ENCODE peak calls at places on chromosomes 3 and 15, in four cellular contexts. Z is neuronal stem cell, D is mesenchymal stem cell, M is H1. R is an unnamed sample.

GRCh38 chr3:101950510-101950909 is 101.2 kb downstream of the NFKBIZ start:
- DNase-seq in Z (no peak), D (peak), M (no peak), R (no peak)

GRCh38 chr3:13770390-13771169 is 109.3 kb downstream of the WNT7A start:
- DNase-seq in Z (no peak), D (no peak), M (no peak), R (peak)

GRCh38 chr3:159805411-159805772 is 183.2 kb upstream of the IL12A start:
- DNase-seq in Z (no peak), D (no peak), M (no peak), R (no peak)

GRCh38 chr3:179321585-179322322 is 1.1 kb upstream of the ZNF639 start:
- DNase-seq in Z (no peak), D (peak), M (peak), R (no peak)

GRCh38 chr3:155323063-155323666 is 29.7 kb upstream of the STRIT1 start:
- DNase-seq in Z (peak), D (peak), M (no peak), R (peak)

GRCh38 chr3:122271246-122271898 is 53.7 kb upstream of the CSTA start:
- DNase-seq in Z (no peak), D (no peak), M (no peak), R (no peak)

GRCh38 chr15:91537868-91538267 is 315.6 kb upstream of the SLCO3A1 start:
- DNase-seq in Z (no peak), D (no peak), M (no peak), R (no peak)

GRCh38 chr3:60384352-60384751 is 866.9 kb downstream of the FHIT start:
- DNase-seq in Z (no peak), D (peak), M (no peak), R (no peak)

GRCh38 chr3:138426211-138426610 is 8.2 kb upstream of the ESYT3 start:
- DNase-seq in Z (no peak), D (peak), M (no peak), R (no peak)

GRCh38 chr3:135924506-135924905 is 41.0 kb upstream of the PPP2R3A start:
- DNase-seq in Z (no peak), D (no peak), M (no peak), R (no peak)
- H2BK12ac ChIP-seq in Z (no peak), D (no peak), M (no peak), R (no peak)

DNA sequence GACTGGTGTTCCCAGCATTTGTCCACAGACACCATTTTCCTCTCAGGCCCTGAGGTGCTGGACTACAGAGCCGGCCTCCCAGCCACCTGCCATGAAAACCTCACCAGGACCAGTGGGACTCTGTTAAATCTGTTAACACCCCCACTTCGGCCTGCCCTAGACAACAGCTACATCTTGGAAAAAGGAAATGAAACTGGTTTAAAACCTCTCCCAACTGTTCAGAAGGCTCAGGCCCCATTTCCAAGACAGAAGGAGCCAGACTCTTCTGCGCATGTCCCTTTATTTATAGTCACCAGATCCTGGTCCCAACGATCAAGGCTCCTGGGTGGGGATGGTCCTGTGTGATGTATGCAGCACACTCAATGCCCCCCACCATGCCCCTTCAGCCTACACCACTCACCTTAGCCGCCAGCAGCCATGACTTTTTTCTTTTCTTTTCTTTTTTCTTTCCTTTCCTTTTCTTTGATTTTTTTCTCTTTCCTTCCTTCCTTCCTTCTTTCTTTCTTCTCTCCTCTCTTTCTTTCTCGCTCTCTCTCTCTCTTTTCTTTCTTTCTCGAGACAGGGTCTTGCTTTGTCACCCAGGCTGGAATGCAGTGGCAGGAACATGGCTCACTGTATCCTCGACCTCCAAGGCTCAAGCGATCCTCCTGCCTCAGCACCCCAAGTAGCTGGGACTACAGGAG is 25.5 kb upstream of the FLNB start:
- DNase-seq in Z (no peak), D (no peak), M (no peak), R (no peak)
- H2BK12ac ChIP-seq in Z (no peak), D (peak), M (peak), R (no peak)

GRCh38 chr15:96325579-96326331 is 4.7 kb upstream of the NR2F2 start:
- DNase-seq in Z (no peak), D (peak), M (no peak), R (no peak)
- H2BK12ac ChIP-seq in Z (no peak), D (peak), M (no peak), R (no peak)

GRCh38 chr15:62790531-62790930 is 252.0 kb upstream of the TPM1 start:
- DNase-seq in Z (no peak), D (no peak), M (no peak), R (no peak)

GRCh38 chr15:62795700-62796099 is 246.8 kb upstream of the TPM1 start:
- DNase-seq in Z (no peak), D (no peak), M (no peak), R (no peak)

GRCh38 chr15:62791694-62792093 is 250.9 kb upstream of the TPM1 start:
- DNase-seq in Z (no peak), D (no peak), M (no peak), R (no peak)

GRCh38 chr15:62795171-62795570 is 247.4 kb upstream of the TPM1 start:
- DNase-seq in Z (no peak), D (no peak), M (no peak), R (no peak)

DNA sequence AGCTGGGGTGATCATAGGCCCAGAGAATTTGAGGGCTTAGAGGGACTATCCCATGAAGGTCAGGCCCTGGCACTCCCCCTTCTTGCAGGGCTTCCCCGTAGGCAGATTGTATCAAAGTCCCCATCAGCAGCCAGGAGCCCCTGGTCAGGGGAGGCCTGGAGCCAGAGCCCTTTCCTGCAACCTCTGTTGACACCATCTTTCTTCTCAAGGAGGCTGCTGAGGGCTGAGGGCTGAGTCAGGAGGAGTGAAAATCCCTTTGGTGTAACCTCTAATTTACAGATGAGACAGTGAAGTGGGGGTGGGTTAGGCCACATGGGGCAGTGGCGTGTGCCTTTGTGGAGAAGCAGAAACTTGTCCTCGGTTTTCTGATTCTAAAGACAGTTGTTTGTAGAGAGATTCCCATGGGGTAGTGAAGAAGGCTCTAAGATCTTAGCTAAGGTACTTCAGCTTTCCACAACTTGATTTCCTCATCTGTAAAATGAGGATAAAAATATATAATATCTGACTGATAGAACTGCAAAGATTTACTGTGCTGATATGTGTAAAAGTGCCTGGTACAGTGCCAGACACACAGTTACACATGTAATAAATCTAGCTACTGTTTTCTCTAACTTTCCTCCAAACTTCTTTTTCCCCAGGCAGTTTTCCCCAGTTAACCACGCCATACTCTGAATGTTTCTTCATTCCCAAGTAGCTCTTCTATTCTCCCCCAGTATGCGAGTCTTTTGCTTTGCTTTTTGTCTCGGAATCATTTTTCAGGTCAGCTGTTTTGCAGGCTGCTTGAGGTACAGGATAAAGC is 249.4 kb upstream of the TPM1 start:
- DNase-seq in Z (no peak), D (peak), M (no peak), R (no peak)
- H2BK12ac ChIP-seq in Z (no peak), D (no peak), M (peak), R (no peak)

DNA sequence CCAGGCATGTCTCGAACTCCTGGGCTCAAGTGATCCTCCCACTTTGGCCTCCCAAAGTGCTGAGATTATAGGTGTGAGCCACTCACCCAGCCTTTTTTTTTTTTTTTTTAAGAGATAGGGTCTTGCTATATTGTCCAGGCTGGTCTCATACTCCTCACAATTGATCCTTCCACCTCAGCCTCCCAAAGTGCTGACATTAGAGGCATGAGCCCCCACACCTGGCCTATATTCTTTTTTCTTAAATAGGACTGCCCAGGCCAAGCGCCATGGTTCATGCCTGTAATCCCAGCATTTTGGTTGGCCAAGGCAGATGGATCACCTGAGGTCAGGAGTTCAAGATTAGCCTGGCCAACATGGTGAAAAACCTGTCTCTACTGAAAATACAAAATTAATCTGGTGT is 12.5 kb downstream of the NR1I2 start:
- DNase-seq in Z (no peak), D (no peak), M (no peak), R (no peak)
- H2BK12ac ChIP-seq in Z (no peak), D (no peak), M (peak), R (no peak)

GRCh38 chr15:33234019-33234418 is 39.5 kb upstream of the FMN1 start:
- DNase-seq in Z (peak), D (peak), M (no peak), R (no peak)
- H2BK12ac ChIP-seq in Z (no peak), D (no peak), M (no peak), R (no peak)

GRCh38 chr15:64441852-64442251 is 18.5 kb upstream of the ZNF609 start:
- DNase-seq in Z (no peak), D (no peak), M (no peak), R (no peak)
- H2BK12ac ChIP-seq in Z (no peak), D (no peak), M (no peak), R (no peak)

DNA sequence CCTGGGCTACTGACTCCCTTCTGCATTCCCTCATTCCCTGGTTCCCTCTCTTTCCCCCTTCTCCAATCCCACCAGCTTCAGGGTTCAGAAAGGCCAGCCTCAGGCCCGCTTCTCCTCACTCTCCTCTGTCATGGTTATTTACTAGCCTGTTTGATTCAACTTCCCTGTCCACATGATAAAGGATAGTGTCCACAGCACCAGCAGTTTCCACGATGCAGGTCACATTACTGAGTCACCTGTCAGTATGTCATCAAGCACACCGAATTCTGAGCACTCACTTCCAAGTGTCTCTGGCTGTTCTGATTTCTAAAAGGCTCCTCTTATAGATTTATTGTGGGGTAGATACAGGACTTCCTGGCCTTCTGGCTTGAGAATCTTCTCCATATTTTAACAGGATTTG is 96.6 kb upstream of the CTNNB1 start:
- DNase-seq in Z (no peak), D (no peak), M (no peak), R (no peak)
- H2BK12ac ChIP-seq in Z (no peak), D (no peak), M (no peak), R (no peak)

DNA sequence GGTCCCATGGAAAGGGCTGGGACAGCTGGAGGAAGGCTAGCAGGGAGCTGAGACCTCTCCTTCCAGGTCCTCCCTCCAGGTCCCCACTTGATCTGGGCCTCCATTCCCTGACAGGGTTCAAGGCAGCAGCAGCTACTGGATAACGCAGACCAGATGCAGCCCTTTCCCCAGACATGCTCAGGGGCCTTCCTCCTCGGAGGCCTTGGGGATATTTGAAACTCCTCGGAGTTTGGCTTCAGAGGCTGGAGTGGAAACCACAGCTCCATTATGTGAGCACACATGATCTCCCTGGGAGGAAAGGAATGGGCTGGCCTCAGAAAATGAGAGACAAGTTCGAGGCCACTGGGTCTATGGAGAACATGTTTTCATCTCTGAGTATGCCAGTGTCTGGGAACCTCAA is 119.3 kb downstream of the SMAD6 start:
- DNase-seq in Z (no peak), D (no peak), M (no peak), R (no peak)
- H2BK12ac ChIP-seq in Z (no peak), D (peak), M (no peak), R (no peak)